ENCODE peak calls at places on chromosomes 4 and X, in seven cellular contexts. R, G, Y, K, J, N and M are unnamed samples.
A peak's percentile ranks its signal among the peaks of the same experiment; 100 is the strongest.

GRCh38 chr4:113433536-113434246 is 327.8 kb downstream of the CAMK2D start:
- DNase-seq in N (no peak), Y (no peak), R (no peak), G (no peak), K (no peak), J (no peak), M (no peak)

GRCh38 chrX:133950214-133950613 is 35.2 kb downstream of the GPC3 start:
- DNase-seq in G (no peak), K (no peak), N (no peak), R (no peak), J (no peak), Y (no peak), M (no peak)

GRCh38 chr4:24210332-24210902 is 320.6 kb upstream of the PPARGC1A start:
- DNase-seq in Y (no peak), K (peak; percentile 76), G (no peak), N (peak; percentile 49), R (no peak), J (no peak), M (peak; percentile 62)

GRCh38 chr4:151195801-151196200 is 81.2 kb upstream of the PRSS48 start:
- DNase-seq in N (peak; percentile 26), R (no peak), K (no peak), Y (no peak), G (no peak), J (no peak), M (peak; percentile 10)

GRCh38 chr4:42478509-42478908 is 81.2 kb downstream of the SHISA3 start:
- DNase-seq in K (no peak), G (no peak), N (no peak), J (no peak), R (no peak), Y (no peak), M (no peak)

GRCh38 chr4:26144526-26145167 is 176.2 kb upstream of the RBPJ start:
- DNase-seq in Y (no peak), N (peak; percentile 13), K (no peak), R (no peak), J (no peak), G (no peak), M (no peak)

GRCh38 chrX:34656467-34656841 is 631 bp downstream of the TMEM47 start:
- DNase-seq in N (no peak), G (no peak), K (peak; percentile 68), J (no peak), R (no peak), Y (no peak), M (no peak)

GRCh38 chr4:64582492-64582891 is 173.2 kb upstream of the TECRL start:
- DNase-seq in K (no peak), Y (no peak), N (no peak), R (no peak), J (no peak), G (no peak), M (no peak)

GRCh38 chr4:128241425-128241913 is 46.1 kb downstream of the PGRMC2 start:
- DNase-seq in J (no peak), G (no peak), R (no peak), K (no peak), Y (no peak), N (peak; percentile 68), M (peak; percentile 17)

GRCh38 chr4:65249111-65249510 is 421.2 kb downstream of the EPHA5 start:
- DNase-seq in G (no peak), N (no peak), K (no peak), R (no peak), Y (no peak), J (no peak), M (no peak)

GRCh38 chr4:123127218-123127617 is 204.8 kb upstream of the NUDT6 start:
- DNase-seq in K (no peak), G (no peak), J (peak; percentile 18), Y (no peak), R (no peak), N (no peak), M (no peak)

GRCh38 chr4:1981251-1982055 is 27.3 kb downstream of the NELFA start:
- DNase-seq in R (no peak), K (no peak), N (peak; percentile 74), Y (no peak), G (no peak), J (no peak), M (peak; percentile 15)

GRCh38 chrX:141760761-141761160 is 62.2 kb upstream of the SPANXD start:
- DNase-seq in K (no peak), R (no peak), N (no peak), G (no peak), J (no peak), Y (no peak), M (peak; percentile 17)

GRCh38 chr4:178955614-178956013 is 1513.4 kb upstream of the AGA start:
- DNase-seq in J (no peak), N (no peak), Y (no peak), K (no peak), R (no peak), G (no peak), M (no peak)

GRCh38 chrX:154748712-154749339 is 2.1 kb downstream of the GAB3 start:
- DNase-seq in R (no peak), K (no peak), G (no peak), Y (no peak), J (peak; percentile 69), N (peak; percentile 64), M (peak; percentile 56)

GRCh38 chr4:110091426-110091825 is 107.0 kb downstream of the ELOVL6 start:
- DNase-seq in R (no peak), J (no peak), G (no peak), K (no peak), N (peak; percentile 29), Y (no peak), M (peak; percentile 4)

GRCh38 chr4:181959121-181959520 is 284.1 kb upstream of the TENM3 start:
- DNase-seq in J (no peak), G (no peak), Y (no peak), K (no peak), N (peak; percentile 53), R (no peak), M (no peak)

GRCh38 chrX:128106630-128107029 is 54.4 kb upstream of the ACTRT1 start:
- DNase-seq in R (no peak), N (no peak), K (no peak), J (peak; percentile 29), G (no peak), Y (no peak), M (peak; percentile 38)

GRCh38 chrX:71181910-71182799 is 37.5 kb downstream of the NLGN3 start:
- DNase-seq in K (peak; percentile 93), Y (peak; percentile 71), G (peak; percentile 70), R (peak; percentile 30), N (peak; percentile 82), J (peak; percentile 99), M (peak; percentile 85)

GRCh38 chr4:42458686-42459085 is 61.4 kb downstream of the SHISA3 start:
- DNase-seq in J (no peak), R (no peak), G (no peak), N (no peak), K (no peak), Y (no peak), M (no peak)

GRCh38 chr4:56817840-56818491 is 3.5 kb downstream of the SPINK2 start:
- DNase-seq in G (no peak), K (no peak), N (no peak), J (no peak), Y (no peak), R (no peak), M (no peak)

GRCh38 chr4:122525865-122526264 is 69.3 kb upstream of the IL2 start:
- DNase-seq in J (no peak), K (no peak), N (no peak), R (no peak), Y (no peak), G (no peak), M (peak; percentile 8)

GRCh38 chr4:68905598-68906237 is 45.9 kb downstream of the UGT2A3 start:
- DNase-seq in K (no peak), R (no peak), J (no peak), G (no peak), Y (no peak), N (no peak), M (no peak)

GRCh38 chrX:33725556-33726232 is 406.4 kb downstream of the FAM47A start:
- DNase-seq in R (no peak), N (no peak), Y (no peak), K (peak; percentile 39), G (no peak), J (no peak), M (no peak)

GRCh38 chr4:94131212-94131611 is 76.5 kb upstream of the SMARCAD1 start:
- DNase-seq in R (no peak), K (no peak), N (no peak), J (no peak), G (no peak), Y (no peak), M (no peak)

GRCh38 chr4:77264826-77265225 is 107.8 kb downstream of the CCNG2 start:
- DNase-seq in Y (no peak), R (no peak), G (no peak), N (no peak), K (no peak), J (no peak), M (no peak)

GRCh38 chrX:115894087-115894486 is 276.5 kb upstream of the AGTR2 start:
- DNase-seq in N (peak; percentile 48), R (no peak), G (no peak), Y (no peak), J (peak; percentile 69), K (no peak), M (no peak)